ENCODE peak calls at places on chromosomes 4 and X, in nine cellular contexts. One of them, this sample, is unnamed. For H3K4me1, the result is how much of the 10 kb centered on the place peaks cover.

GRCh38 chr4:68175562-68176155 is 46.0 kb upstream of the TMPRSS11F start:
- DNase-seq in hepatocyte: peak
- DNase-seq in left ventricle myocardium inferior: no peak
- DNase-seq in A549: peak
- DNase-seq in psoas muscle: no peak
- DNase-seq in iPS DF 6.9: peak
- DNase-seq in body of pancreas: peak
- DNase-seq in OCI-LY7: peak
- DNase-seq in tibial artery: no peak
- DNase-seq in this sample: no peak

GRCh38 chr4:54498661-54499111 is 159.1 kb upstream of the KIT start:
- DNase-seq in left ventricle myocardium inferior: no peak
- DNase-seq in tibial artery: no peak
- DNase-seq in OCI-LY7: no peak
- DNase-seq in A549: no peak
- DNase-seq in hepatocyte: no peak
- DNase-seq in iPS DF 6.9: no peak
- DNase-seq in body of pancreas: no peak
- DNase-seq in psoas muscle: no peak
- DNase-seq in this sample: no peak

GRCh38 chrX:13891367-13892146 is 74.7 kb upstream of the GPM6B start:
- DNase-seq in A549: no peak
- DNase-seq in psoas muscle: no peak
- DNase-seq in iPS DF 6.9: no peak
- DNase-seq in body of pancreas: no peak
- DNase-seq in OCI-LY7: peak
- DNase-seq in hepatocyte: no peak
- DNase-seq in tibial artery: no peak
- DNase-seq in left ventricle myocardium inferior: no peak
- DNase-seq in this sample: no peak

GRCh38 chr4:98374643-98375042 is 113.5 kb downstream of the RAP1GDS1 start:
- DNase-seq in psoas muscle: peak
- DNase-seq in tibial artery: no peak
- DNase-seq in hepatocyte: no peak
- DNase-seq in OCI-LY7: no peak
- DNase-seq in body of pancreas: no peak
- DNase-seq in iPS DF 6.9: no peak
- DNase-seq in left ventricle myocardium inferior: peak
- DNase-seq in A549: no peak
- DNase-seq in this sample: peak

GRCh38 chrX:40360557-40360956 is 220.2 kb upstream of the ATP6AP2 start:
- DNase-seq in iPS DF 6.9: no peak
- DNase-seq in A549: no peak
- DNase-seq in body of pancreas: no peak
- DNase-seq in tibial artery: no peak
- DNase-seq in left ventricle myocardium inferior: no peak
- DNase-seq in hepatocyte: no peak
- DNase-seq in OCI-LY7: no peak
- DNase-seq in psoas muscle: no peak
- DNase-seq in this sample: no peak

GRCh38 chrX:129553619-129554288 is 13.7 kb downstream of the OCRL start:
- DNase-seq in A549: no peak
- DNase-seq in psoas muscle: no peak
- DNase-seq in body of pancreas: no peak
- DNase-seq in iPS DF 6.9: no peak
- DNase-seq in hepatocyte: no peak
- DNase-seq in left ventricle myocardium inferior: no peak
- DNase-seq in OCI-LY7: peak
- DNase-seq in tibial artery: no peak
- DNase-seq in this sample: no peak

GRCh38 chr4:39032218-39033085 is at the start of gene TMEM156:
- DNase-seq in left ventricle myocardium inferior: no peak
- DNase-seq in A549: no peak
- DNase-seq in iPS DF 6.9: no peak
- DNase-seq in psoas muscle: no peak
- DNase-seq in body of pancreas: peak
- DNase-seq in OCI-LY7: peak
- DNase-seq in hepatocyte: no peak
- DNase-seq in tibial artery: no peak
- DNase-seq in this sample: no peak

GRCh38 chr4:147772459-147772969 is 40.6 kb downstream of the ARHGAP10 start:
- DNase-seq in iPS DF 6.9: no peak
- DNase-seq in psoas muscle: no peak
- DNase-seq in A549: no peak
- DNase-seq in left ventricle myocardium inferior: no peak
- DNase-seq in body of pancreas: no peak
- DNase-seq in hepatocyte: no peak
- DNase-seq in tibial artery: no peak
- DNase-seq in OCI-LY7: no peak
- DNase-seq in this sample: no peak

GRCh38 chr4:98166025-98166730 is 22.9 kb upstream of the STPG2 start:
- DNase-seq in psoas muscle: peak
- DNase-seq in OCI-LY7: no peak
- DNase-seq in A549: peak
- DNase-seq in iPS DF 6.9: no peak
- DNase-seq in hepatocyte: no peak
- DNase-seq in body of pancreas: peak
- DNase-seq in tibial artery: no peak
- DNase-seq in left ventricle myocardium inferior: peak
- DNase-seq in this sample: no peak

GRCh38 chr4:68869274-68869773 is 53.5 kb downstream of the UGT2B10 start:
- DNase-seq in A549: no peak
- DNase-seq in tibial artery: no peak
- DNase-seq in hepatocyte: no peak
- DNase-seq in OCI-LY7: no peak
- DNase-seq in iPS DF 6.9: no peak
- DNase-seq in left ventricle myocardium inferior: no peak
- DNase-seq in psoas muscle: no peak
- DNase-seq in body of pancreas: no peak
- DNase-seq in this sample: no peak

GRCh38 chr4:95761871-95762270 is 78.0 kb upstream of the PDHA2 start:
- DNase-seq in OCI-LY7: no peak
- DNase-seq in A549: no peak
- DNase-seq in psoas muscle: no peak
- DNase-seq in tibial artery: no peak
- DNase-seq in body of pancreas: no peak
- DNase-seq in hepatocyte: no peak
- DNase-seq in iPS DF 6.9: no peak
- DNase-seq in left ventricle myocardium inferior: no peak
- DNase-seq in this sample: no peak

GRCh38 chr4:31995943-31996901 is 1276.1 kb downstream of the PCDH7 start:
- DNase-seq in psoas muscle: no peak
- DNase-seq in A549: no peak
- DNase-seq in iPS DF 6.9: no peak
- DNase-seq in body of pancreas: no peak
- DNase-seq in tibial artery: no peak
- DNase-seq in left ventricle myocardium inferior: no peak
- DNase-seq in hepatocyte: peak
- DNase-seq in OCI-LY7: no peak
- DNase-seq in this sample: no peak

GRCh38 chr4:113646456-113646809 is 115.1 kb downstream of the CAMK2D start:
- DNase-seq in hepatocyte: peak
- DNase-seq in psoas muscle: peak
- DNase-seq in iPS DF 6.9: peak
- DNase-seq in body of pancreas: no peak
- DNase-seq in OCI-LY7: no peak
- DNase-seq in tibial artery: no peak
- DNase-seq in A549: peak
- DNase-seq in left ventricle myocardium inferior: no peak
- DNase-seq in this sample: no peak

DNA sequence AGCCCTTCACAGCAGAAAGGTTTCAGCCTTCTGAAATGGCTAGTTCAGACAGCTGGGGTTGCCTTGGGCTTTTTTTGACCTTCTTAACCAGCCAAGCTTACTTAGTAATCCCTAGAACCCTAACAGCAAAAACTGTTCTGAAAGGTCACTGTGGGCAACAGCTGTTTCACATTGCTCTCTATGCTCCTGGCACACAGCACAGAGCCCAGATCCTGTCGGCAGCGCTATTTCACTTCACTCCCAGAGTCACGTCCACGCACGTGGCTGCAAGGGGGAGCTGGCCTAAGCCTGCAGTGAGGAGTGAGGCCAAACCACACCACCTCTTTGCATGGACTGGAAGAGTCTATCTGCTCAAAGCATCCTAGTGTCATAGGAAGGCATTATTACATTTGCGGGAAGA is 32.0 kb upstream of the STS start:
- DNase-seq in body of pancreas: no peak
- DNase-seq in hepatocyte: no peak
- DNase-seq in psoas muscle: no peak
- DNase-seq in iPS DF 6.9: no peak
- DNase-seq in tibial artery: no peak
- DNase-seq in left ventricle myocardium inferior: peak
- DNase-seq in A549: no peak
- DNase-seq in OCI-LY7: peak
- DNase-seq in this sample: peak
- H3K4me1 ChIP-seq in body of pancreas: under half
- H3K4me1 ChIP-seq in hepatocyte: under half
- H3K4me1 ChIP-seq in psoas muscle: under half
- H3K4me1 ChIP-seq in iPS DF 6.9: under half
- H3K4me1 ChIP-seq in tibial artery: under half
- H3K4me1 ChIP-seq in left ventricle myocardium inferior: under half
- H3K4me1 ChIP-seq in A549: under half
- H3K4me1 ChIP-seq in OCI-LY7: half or more
- H3K4me1 ChIP-seq in this sample: under half

DNA sequence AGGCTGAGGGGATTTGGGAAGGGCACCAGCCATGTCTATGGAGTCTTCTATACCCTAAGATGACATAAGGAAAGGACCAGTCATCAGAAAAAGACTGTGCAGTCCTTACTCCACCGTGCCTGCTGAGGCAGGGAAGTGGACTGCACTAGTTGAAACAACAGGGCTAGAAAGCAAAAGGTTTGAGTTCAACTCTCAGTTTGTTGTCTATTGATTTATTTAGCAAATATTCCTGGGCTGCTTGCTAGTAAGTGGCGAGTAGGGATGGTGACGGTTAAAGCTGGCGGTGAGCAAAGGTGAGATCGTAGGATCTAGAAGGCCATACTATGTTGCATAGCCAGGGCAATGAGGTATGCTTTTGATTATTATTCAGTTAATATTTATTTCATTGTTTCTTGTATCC is 110.1 kb downstream of the SMIM20 start:
- DNase-seq in psoas muscle: no peak
- DNase-seq in tibial artery: no peak
- DNase-seq in left ventricle myocardium inferior: no peak
- DNase-seq in iPS DF 6.9: no peak
- DNase-seq in A549: no peak
- DNase-seq in body of pancreas: no peak
- DNase-seq in OCI-LY7: no peak
- DNase-seq in hepatocyte: no peak
- DNase-seq in this sample: no peak
- H3K4me1 ChIP-seq in psoas muscle: under half
- H3K4me1 ChIP-seq in tibial artery: under half
- H3K4me1 ChIP-seq in left ventricle myocardium inferior: under half
- H3K4me1 ChIP-seq in iPS DF 6.9: under half
- H3K4me1 ChIP-seq in A549: under half
- H3K4me1 ChIP-seq in body of pancreas: under half
- H3K4me1 ChIP-seq in OCI-LY7: under half
- H3K4me1 ChIP-seq in hepatocyte: under half
- H3K4me1 ChIP-seq in this sample: under half

GRCh38 chrX:150569155-150569477 is 695 bp downstream of the MTM1 start:
- DNase-seq in left ventricle myocardium inferior: peak
- DNase-seq in body of pancreas: no peak
- DNase-seq in A549: no peak
- DNase-seq in OCI-LY7: peak
- DNase-seq in iPS DF 6.9: no peak
- DNase-seq in tibial artery: no peak
- DNase-seq in psoas muscle: peak
- DNase-seq in hepatocyte: peak
- DNase-seq in this sample: no peak
- H3K4me1 ChIP-seq in left ventricle myocardium inferior: under half
- H3K4me1 ChIP-seq in body of pancreas: under half
- H3K4me1 ChIP-seq in A549: under half
- H3K4me1 ChIP-seq in OCI-LY7: half or more
- H3K4me1 ChIP-seq in iPS DF 6.9: under half
- H3K4me1 ChIP-seq in tibial artery: under half
- H3K4me1 ChIP-seq in psoas muscle: under half
- H3K4me1 ChIP-seq in hepatocyte: under half
- H3K4me1 ChIP-seq in this sample: under half

GRCh38 chr4:168885416-168885815 is 124.6 kb downstream of the CBR4 start:
- DNase-seq in OCI-LY7: no peak
- DNase-seq in iPS DF 6.9: no peak
- DNase-seq in hepatocyte: no peak
- DNase-seq in psoas muscle: no peak
- DNase-seq in left ventricle myocardium inferior: no peak
- DNase-seq in A549: no peak
- DNase-seq in body of pancreas: no peak
- DNase-seq in tibial artery: no peak
- DNase-seq in this sample: no peak

GRCh38 chr4:168888715-168889215 is 121.3 kb downstream of the CBR4 start:
- DNase-seq in iPS DF 6.9: no peak
- DNase-seq in left ventricle myocardium inferior: no peak
- DNase-seq in tibial artery: no peak
- DNase-seq in A549: no peak
- DNase-seq in psoas muscle: no peak
- DNase-seq in body of pancreas: no peak
- DNase-seq in OCI-LY7: no peak
- DNase-seq in hepatocyte: no peak
- DNase-seq in this sample: no peak

GRCh38 chr4:168891086-168891485 is 119.0 kb downstream of the CBR4 start:
- DNase-seq in A549: no peak
- DNase-seq in body of pancreas: no peak
- DNase-seq in OCI-LY7: no peak
- DNase-seq in tibial artery: no peak
- DNase-seq in psoas muscle: no peak
- DNase-seq in left ventricle myocardium inferior: no peak
- DNase-seq in hepatocyte: no peak
- DNase-seq in iPS DF 6.9: no peak
- DNase-seq in this sample: no peak

GRCh38 chr4:168886361-168886760 is 123.7 kb downstream of the CBR4 start:
- DNase-seq in left ventricle myocardium inferior: no peak
- DNase-seq in hepatocyte: no peak
- DNase-seq in A549: no peak
- DNase-seq in OCI-LY7: no peak
- DNase-seq in tibial artery: no peak
- DNase-seq in iPS DF 6.9: no peak
- DNase-seq in body of pancreas: no peak
- DNase-seq in psoas muscle: no peak
- DNase-seq in this sample: no peak

DNA sequence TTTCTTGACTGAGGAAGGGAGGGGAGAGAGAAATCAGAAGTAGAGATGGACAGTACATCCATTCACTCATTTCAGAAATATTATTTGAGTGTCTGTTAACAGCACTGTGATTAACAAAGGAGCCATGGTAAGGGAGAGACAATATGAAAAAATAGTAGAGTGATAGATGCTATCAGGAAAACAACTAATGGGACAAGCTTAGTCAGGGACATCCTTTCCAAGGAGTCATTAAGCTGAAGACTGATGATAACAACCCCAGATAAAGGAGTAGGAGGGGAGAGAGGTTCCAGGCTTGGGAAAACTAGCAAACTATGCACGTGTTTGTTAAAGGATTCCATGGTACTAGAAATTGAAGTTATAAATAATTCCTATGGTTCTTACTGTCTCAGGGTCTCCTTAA is 122.2 kb downstream of the CBR4 start:
- DNase-seq in left ventricle myocardium inferior: no peak
- DNase-seq in OCI-LY7: no peak
- DNase-seq in iPS DF 6.9: no peak
- DNase-seq in psoas muscle: no peak
- DNase-seq in body of pancreas: no peak
- DNase-seq in tibial artery: no peak
- DNase-seq in hepatocyte: no peak
- DNase-seq in A549: no peak
- DNase-seq in this sample: no peak
- H3K4me1 ChIP-seq in left ventricle myocardium inferior: half or more
- H3K4me1 ChIP-seq in OCI-LY7: under half
- H3K4me1 ChIP-seq in iPS DF 6.9: under half
- H3K4me1 ChIP-seq in psoas muscle: half or more
- H3K4me1 ChIP-seq in body of pancreas: under half
- H3K4me1 ChIP-seq in tibial artery: under half
- H3K4me1 ChIP-seq in hepatocyte: under half
- H3K4me1 ChIP-seq in A549: under half
- H3K4me1 ChIP-seq in this sample: under half